ENCODE peak calls at places on chromosomes 4 and X, in six cellular contexts. Y, U, V, S, I and L are unnamed samples.

GRCh38 chr4:22741744-22742143 is 49.0 kb downstream of the GBA3 start:
- DNase-seq in S (no peak), V (no peak), Y (no peak), U (no peak), I (no peak), L (no peak)

GRCh38 chr4:89438102-89438831 is 130.7 kb upstream of the GPRIN3 start:
- DNase-seq in U (peak; percentile 66), V (peak; percentile 66), Y (peak; percentile 56), S (peak; percentile 41), I (peak; percentile 62), L (peak; percentile 73)

GRCh38 chr4:82726601-82727000 is 72.0 kb downstream of the SCD5 start:
- DNase-seq in V (no peak), S (no peak), I (no peak), U (no peak), Y (no peak), L (no peak)

GRCh38 chr4:115852767-115853091 is 739.3 kb upstream of the NDST4 start:
- DNase-seq in S (no peak), I (no peak), U (no peak), V (no peak), Y (no peak), L (no peak)

GRCh38 chr4:87566276-87566675 is 37.1 kb upstream of the SPARCL1 start:
- DNase-seq in V (no peak), S (no peak), I (no peak), U (no peak), Y (no peak), L (no peak)

GRCh38 chrX:124534530-124534929 is 188.2 kb downstream of the SH2D1A start:
- DNase-seq in U (no peak), S (no peak), I (no peak), V (no peak), Y (no peak), L (no peak)

GRCh38 chr4:168480991-168481588 is 798 bp upstream of the DDX60L start:
- DNase-seq in Y (no peak), U (peak; percentile 32), I (no peak), V (peak; percentile 4), S (no peak), L (peak; percentile 23)

GRCh38 chr4:7336067-7336569 is 98.6 kb downstream of the PSAPL1 start:
- DNase-seq in I (no peak), U (no peak), Y (no peak), S (no peak), V (no peak), L (no peak)

GRCh38 chr4:22500831-22501714 is 14.8 kb downstream of the ADGRA3 start:
- DNase-seq in U (peak; percentile 59), V (no peak), S (no peak), Y (peak; percentile 65), I (no peak), L (no peak)

GRCh38 chr4:39514888-39515401 is 12.3 kb downstream of the UGDH start:
- DNase-seq in Y (no peak), I (peak; percentile 72), V (no peak), U (peak; percentile 71), S (peak; percentile 63), L (no peak)

GRCh38 chr4:106287353-106287969 is 28.5 kb downstream of the TBCK start:
- DNase-seq in I (no peak), V (no peak), Y (no peak), S (no peak), U (peak; percentile 71), L (no peak)

GRCh38 chrX:105662248-105662647 is 160.1 kb upstream of the NRK start:
- DNase-seq in V (no peak), I (no peak), Y (no peak), U (no peak), S (no peak), L (no peak)

GRCh38 chrX:29580560-29580959 is 634.8 kb upstream of the MAGEB2 start:
- DNase-seq in I (no peak), Y (no peak), V (no peak), U (no peak), S (no peak), L (no peak)

GRCh38 chr4:20194079-20195013 is 57.4 kb upstream of the SLIT2 start:
- DNase-seq in Y (no peak), U (no peak), V (no peak), I (no peak), S (no peak), L (no peak)

GRCh38 chrX:130680164-130681035 is 222.6 kb downstream of the ENOX2 start:
- DNase-seq in Y (no peak), I (no peak), V (no peak), U (no peak), S (no peak), L (no peak)

GRCh38 chrX:108735087-108735679 is 1.2 kb downstream of the IRS4 start:
- DNase-seq in I (peak; percentile 30), U (peak; percentile 34), Y (no peak), V (no peak), S (no peak), L (no peak)

GRCh38 chr4:38099908-38100407 is 139.8 kb downstream of the PTTG2 start:
- DNase-seq in I (no peak), U (no peak), V (no peak), S (no peak), Y (no peak), L (no peak)

GRCh38 chr4:37188100-37188499 is 56.4 kb upstream of the NWD2 start:
- DNase-seq in V (peak; percentile 12), I (no peak), U (no peak), S (no peak), Y (peak; percentile 14), L (peak; percentile 12)

GRCh38 chr4:118032691-118033090 is 1.6 kb upstream of the NDST3 start:
- DNase-seq in V (no peak), Y (no peak), U (peak; percentile 16), S (no peak), I (no peak), L (peak; percentile 90)

GRCh38 chrX:69424161-69424560 is 80.0 kb upstream of the NALF2 start:
- DNase-seq in I (no peak), V (peak; percentile 5), Y (peak; percentile 22), S (no peak), U (peak; percentile 14), L (no peak)

DNA sequence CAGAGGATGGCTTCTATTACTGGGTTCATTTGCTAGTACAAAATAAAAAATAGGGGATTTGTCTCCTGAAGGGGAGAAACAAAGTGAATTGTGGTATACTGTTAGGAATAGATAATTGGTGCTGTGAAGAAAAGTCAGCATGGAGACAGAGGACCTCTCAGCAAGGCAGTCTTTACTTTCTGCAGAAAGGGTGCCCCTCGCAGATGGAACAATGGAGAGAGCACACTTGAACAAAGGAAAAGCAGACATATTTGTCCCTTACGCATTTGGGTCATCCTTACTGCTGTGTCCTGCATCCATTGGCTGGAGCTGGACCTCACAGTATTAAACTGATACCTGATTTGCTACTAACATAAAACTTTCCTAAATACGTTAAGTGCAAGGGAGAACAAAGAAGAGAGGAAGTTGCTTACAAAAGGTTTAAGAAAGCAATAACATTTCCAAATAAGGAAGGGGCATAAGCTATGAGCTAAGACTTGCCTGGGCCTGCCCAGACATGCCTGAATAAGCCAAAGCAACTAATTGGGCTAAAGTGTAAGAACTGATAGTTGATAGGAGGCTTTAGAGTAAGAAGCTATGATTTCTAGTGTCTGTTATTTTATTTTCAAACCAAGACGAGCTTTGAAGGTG is 83.8 kb downstream of the CCKAR start:
- DNase-seq in Y (peak; percentile 57), V (no peak), U (no peak), I (no peak), S (no peak), L (peak; percentile 34)
- H3K27ac ChIP-seq in Y (peak overlapping the region; percentile 61), V (no peak overlapping the region), U (peak overlapping the region; percentile 71), I (no peak overlapping the region), S (no peak overlapping the region), L (no peak overlapping the region)

GRCh38 chrX:40158036-40158706 is 60.4 kb upstream of the BCOR start:
- DNase-seq in V (peak; percentile 51), S (no peak), Y (peak; percentile 53), I (peak; percentile 72), U (peak; percentile 84), L (no peak)
- H3K4me3 ChIP-seq in V (peak overlapping the region; percentile 64), S (peak overlapping the region; percentile 42), Y (peak overlapping the region; percentile 64), I (peak overlapping the region; percentile 48), U (peak overlapping the region; percentile 82), L (no peak overlapping the region)

GRCh38 chrX:40061005-40061404 is 36.8 kb downstream of the BCOR start:
- DNase-seq in I (no peak), S (no peak), Y (no peak), U (no peak), V (no peak), L (no peak)

GRCh38 chrX:40060356-40060845 is 37.4 kb downstream of the BCOR start:
- DNase-seq in V (no peak), U (no peak), S (no peak), Y (no peak), I (no peak), L (no peak)

GRCh38 chrX:40062525-40063193 is 35.1 kb downstream of the BCOR start:
- DNase-seq in Y (no peak), S (no peak), I (no peak), U (peak; percentile 67), V (no peak), L (peak; percentile 45)

GRCh38 chrX:40063555-40063954 is 34.2 kb downstream of the BCOR start:
- DNase-seq in Y (no peak), S (no peak), I (no peak), U (no peak), V (no peak), L (no peak)

DNA sequence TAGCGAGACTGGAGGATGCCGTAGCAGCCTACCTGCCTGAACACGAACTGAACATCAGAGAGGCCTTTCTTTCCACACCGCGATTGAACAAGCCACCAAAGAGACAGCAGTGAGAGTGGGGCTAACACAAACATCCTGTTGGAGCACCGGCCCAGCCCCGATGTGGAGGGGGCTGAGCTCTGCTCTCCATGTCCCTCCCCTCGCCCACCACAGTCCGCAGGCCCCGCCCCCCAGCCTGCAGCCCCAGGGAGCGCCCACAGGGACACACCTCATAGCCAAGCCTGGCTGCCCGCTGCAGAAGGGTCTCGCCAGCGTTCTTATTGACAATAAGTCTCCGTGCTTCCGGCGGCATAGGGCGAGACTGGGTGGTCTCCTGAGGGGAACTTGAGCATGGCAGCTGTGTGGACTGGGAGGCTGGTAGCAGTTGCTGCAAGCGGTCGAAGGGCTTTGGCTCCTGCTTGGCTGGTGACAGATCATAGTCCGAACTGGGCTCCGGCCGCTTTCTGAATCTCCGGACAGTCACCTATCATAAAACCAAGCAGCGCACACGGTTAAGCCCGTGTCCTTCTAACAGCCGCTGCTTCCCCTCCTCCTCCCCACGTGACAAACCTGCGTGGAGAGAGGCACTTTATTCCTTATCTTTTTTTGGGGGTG is 35.8 kb downstream of the BCOR start:
- DNase-seq in I (no peak), Y (no peak), S (no peak), V (no peak), U (peak; percentile 46), L (peak; percentile 80)
- H3K27ac ChIP-seq in I (no peak overlapping the region), Y (no peak overlapping the region), S (no peak overlapping the region), V (no peak overlapping the region), U (peak overlapping the region; percentile 60), L (peak overlapping the region; percentile 57)

DNA sequence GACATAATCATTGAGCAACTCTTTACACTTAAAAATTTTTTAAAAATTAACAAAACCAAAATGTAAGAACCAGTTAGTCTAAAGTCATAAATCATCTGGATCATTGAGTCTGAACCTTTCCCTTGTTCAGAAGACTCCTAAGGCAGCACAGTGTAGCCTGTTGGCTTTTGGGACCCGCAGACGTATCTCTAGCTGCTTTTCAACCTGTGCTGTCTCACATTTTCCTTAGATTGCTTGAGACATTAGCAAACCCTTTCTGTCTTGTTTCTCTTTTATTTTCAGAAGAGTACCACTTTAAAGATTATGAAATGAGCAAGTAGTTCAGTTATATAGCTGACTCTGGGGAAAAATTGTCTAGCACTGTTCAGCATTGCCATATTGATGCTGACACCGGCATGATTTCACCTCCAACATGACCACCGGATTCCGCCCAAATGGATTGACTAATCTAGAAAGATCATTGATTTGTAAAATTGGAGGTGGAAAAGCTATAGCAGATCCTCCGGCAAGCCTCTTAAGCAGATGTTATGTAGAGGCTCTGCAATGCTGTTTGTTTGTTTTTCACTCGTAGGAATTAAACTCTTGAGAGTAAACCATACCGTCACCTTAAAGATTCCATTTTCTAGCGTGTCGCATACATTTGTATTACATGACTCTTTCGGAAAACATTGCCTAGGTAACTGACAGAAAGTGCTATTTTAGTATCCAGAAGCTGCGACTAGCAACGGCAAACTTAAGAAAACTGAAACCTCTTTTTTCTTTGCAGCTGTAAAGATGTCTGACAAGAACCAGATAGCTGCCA is 9.0 kb downstream of the TCEANC start:
- DNase-seq in S (no peak), I (no peak), V (no peak), U (no peak), Y (no peak), L (no peak)
- H3K4me3 ChIP-seq in S (no peak overlapping the region), I (peak overlapping the region; percentile 8), V (no peak overlapping the region), U (no peak overlapping the region), Y (no peak overlapping the region), L (no peak overlapping the region)